ENCODE peak calls at places on chromosomes 12 and 14, in nine cellular contexts. X is neural crest cell; B is lower leg skin; E is A549; T is Peyer's patch; R is mammary epithelial cell; W is HepG2; N is CD4-positive, alpha-beta T cell; U is HFF-Myc. O is an unnamed sample.

GRCh38 chr12:121986494-121987245 is 35.0 kb upstream of the BCL7A start:
- DNase-seq in X (no peak), B (no peak), E (no peak), T (no peak), R (no peak), W (no peak), N (no peak), U (no peak), O (no peak)

GRCh38 chr12:75969768-75970167 is 61.8 kb downstream of the PHLDA1 start:
- DNase-seq in X (no peak), B (no peak), E (no peak), T (no peak), R (no peak), W (no peak), N (no peak), U (no peak), O (no peak)

GRCh38 chr12:12807970-12808702 is 5.0 kb upstream of the DDX47 start:
- DNase-seq in X (no peak), B (peak; percentile 86), E (no peak), T (peak; percentile 85), R (no peak), W (no peak), N (peak; percentile 53), U (no peak), O (no peak)

GRCh38 chr12:15532364-15532977 is 210.2 kb downstream of the PTPRO start:
- DNase-seq in X (no peak), B (no peak), E (peak; percentile 73), T (peak; percentile 41), R (peak; percentile 70), W (peak; percentile 55), N (peak; percentile 33), U (peak; percentile 51), O (peak; percentile 36)

GRCh38 chr12:53836119-53836655 is 84.4 kb upstream of the CISTR start:
- DNase-seq in X (no peak), B (no peak), E (no peak), T (no peak), R (no peak), W (no peak), N (no peak), U (no peak), O (no peak)

GRCh38 chr12:95870897-95871296 is 12.1 kb downstream of the SNRPF start:
- DNase-seq in X (no peak), B (no peak), E (no peak), T (no peak), R (no peak), W (peak; percentile 6), N (no peak), U (no peak), O (no peak)

GRCh38 chr12:111063296-111064026 is 143.1 kb upstream of the MYL2 start:
- DNase-seq in X (no peak), B (no peak), E (peak; percentile 86), T (no peak), R (no peak), W (no peak), N (no peak), U (no peak), O (no peak)

GRCh38 chr14:95322646-95323045 is 2.9 kb upstream of the CLMN start:
- DNase-seq in X (no peak), B (no peak), E (peak; percentile 30), T (no peak), R (peak; percentile 92), W (no peak), N (no peak), U (no peak), O (no peak)

GRCh38 chr14:24631749-24632335 is 2.1 kb downstream of the GZMB start:
- DNase-seq in X (no peak), B (no peak), E (no peak), T (peak; percentile 26), R (no peak), W (no peak), N (no peak), U (no peak), O (no peak)

GRCh38 chr12:106893451-106893850 is 62.3 kb upstream of the TMEM263 start:
- DNase-seq in X (no peak), B (no peak), E (peak; percentile 48), T (no peak), R (no peak), W (no peak), N (no peak), U (no peak), O (no peak)

GRCh38 chr14:91372680-91373495 is 44.7 kb downstream of the CCDC88C start:
- DNase-seq in X (no peak), B (no peak), E (no peak), T (peak; percentile 70), R (no peak), W (no peak), N (no peak), U (no peak), O (no peak)

DNA sequence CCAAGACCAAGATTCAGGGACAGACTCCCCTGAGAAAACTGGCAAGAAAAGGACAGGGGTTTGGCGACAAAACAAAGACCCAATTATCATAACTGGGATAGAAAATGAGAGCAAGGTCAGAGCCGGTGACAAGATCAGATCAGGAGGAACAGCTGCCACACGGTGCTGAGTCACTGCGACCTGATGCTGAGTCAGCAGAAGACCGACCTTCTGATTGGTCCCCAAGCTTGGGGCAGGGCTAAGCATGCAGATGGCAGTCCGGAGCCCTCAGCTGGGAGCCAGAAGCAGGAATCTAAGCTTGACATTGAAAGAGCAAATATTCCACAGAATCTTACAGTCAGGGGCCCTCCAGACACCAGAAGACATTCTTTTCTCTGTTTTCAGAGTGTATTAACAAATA is 19.1 kb upstream of the ARMH4 start:
- DNase-seq in X (peak; percentile 55), B (peak; percentile 93), E (peak; percentile 93), T (no peak), R (peak; percentile 80), W (peak; percentile 79), N (no peak), U (peak; percentile 75), O (peak; percentile 88)
- TF ChIP-seq CTCF in X (no peak), B (no peak), E (no peak), T (no peak), R (no peak), W (no peak), N (no peak), U (no peak), O (no peak)

GRCh38 chr14:50003213-50004021 is 110.5 kb downstream of the ARF6 start:
- DNase-seq in X (peak; percentile 34), B (peak; percentile 96), E (peak; percentile 75), T (peak; percentile 91), R (peak; percentile 78), W (peak; percentile 71), N (peak; percentile 62), U (no peak), O (peak; percentile 91)

GRCh38 chr14:50010752-50011151 is 105.6 kb downstream of the VCPKMT start:
- DNase-seq in X (no peak), B (no peak), E (no peak), T (no peak), R (no peak), W (no peak), N (no peak), U (no peak), O (no peak)

GRCh38 chr14:50006141-50006540 is 110.2 kb downstream of the VCPKMT start:
- DNase-seq in X (no peak), B (no peak), E (no peak), T (no peak), R (no peak), W (no peak), N (no peak), U (no peak), O (no peak)

GRCh38 chr14:50008562-50009355 is 107.6 kb downstream of the VCPKMT start:
- DNase-seq in X (no peak), B (no peak), E (peak; percentile 58), T (peak; percentile 32), R (peak; percentile 94), W (no peak), N (no peak), U (no peak), O (no peak)

GRCh38 chr14:50007123-50007903 is 109.1 kb downstream of the VCPKMT start:
- DNase-seq in X (no peak), B (no peak), E (peak; percentile 46), T (no peak), R (peak; percentile 90), W (no peak), N (no peak), U (no peak), O (peak; percentile 37)
- TF ChIP-seq CTCF in X (no peak), B (no peak), E (no peak), T (peak; percentile 21), R (peak; percentile 54), W (peak; percentile 3), N (no peak), U (no peak), O (no peak)

GRCh38 chr14:69615471-69616407 is 4.3 kb downstream of the SUSD6 start:
- DNase-seq in X (no peak), B (no peak), E (no peak), T (peak; percentile 74), R (peak; percentile 61), W (no peak), N (peak; percentile 19), U (peak; percentile 71), O (no peak)
- TF ChIP-seq CTCF in X (no peak), B (no peak), E (no peak), T (peak; percentile 26), R (no peak), W (no peak), N (no peak), U (no peak), O (no peak)

DNA sequence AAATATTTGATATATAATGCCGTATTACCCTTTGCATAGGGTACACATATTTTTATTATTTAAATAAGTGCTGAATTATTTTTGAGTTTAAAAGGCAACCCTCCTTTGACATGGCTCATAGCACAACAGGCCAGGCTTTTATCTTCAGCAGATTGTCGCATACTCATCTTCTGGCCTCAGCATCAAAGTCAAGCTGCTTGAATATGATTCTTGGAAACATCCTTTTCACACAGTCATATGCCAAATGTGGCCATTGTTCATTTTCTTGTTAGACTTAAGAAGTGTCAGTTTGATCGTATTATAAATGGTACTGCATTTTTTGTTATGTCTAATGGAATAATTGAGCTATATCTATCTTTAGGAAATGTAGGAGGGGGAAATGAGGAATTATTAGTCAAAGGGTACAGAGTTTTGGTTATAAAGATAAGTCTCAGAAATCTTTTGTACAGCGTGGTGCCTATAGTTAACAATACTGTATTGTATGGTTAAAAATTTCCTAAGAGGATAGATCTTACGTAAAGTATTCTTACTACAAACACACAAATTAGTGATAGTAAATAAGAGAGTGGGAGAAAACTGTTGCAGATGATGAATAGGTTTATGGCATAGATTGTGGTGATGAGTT is 138.6 kb downstream of the FUT8 start:
- DNase-seq in X (no peak), B (no peak), E (no peak), T (no peak), R (no peak), W (no peak), N (no peak), U (no peak), O (no peak)
- TF ChIP-seq CTCF in X (no peak), B (no peak), E (no peak), T (no peak), R (no peak), W (no peak), N (no peak), U (no peak), O (no peak)

GRCh38 chr14:73746540-73747385 is 32.6 kb upstream of the PNMA1 start:
- DNase-seq in X (no peak), B (no peak), E (no peak), T (no peak), R (no peak), W (no peak), N (no peak), U (no peak), O (peak; percentile 35)
- TF ChIP-seq CTCF in X (no peak), B (no peak), E (no peak), T (peak; percentile 11), R (peak; percentile 52), W (no peak), N (no peak), U (no peak), O (peak; percentile 25)

GRCh38 chr12:118357327-118358007 is 15.2 kb downstream of the TAOK3 start:
- DNase-seq in X (no peak), B (peak; percentile 81), E (peak; percentile 76), T (peak; percentile 64), R (peak; percentile 54), W (no peak), N (peak; percentile 7), U (peak; percentile 60), O (peak; percentile 32)
- TF ChIP-seq CTCF in X (peak; percentile 16), B (no peak), E (peak; percentile 39), T (no peak), R (no peak), W (no peak), N (no peak), U (no peak), O (peak; percentile 3)

O was measured in hepatocyte.